ENCODE peak calls at places on chromosomes 13 and 19, in eight cellular contexts. E, Z, G, D, L, W, R and N are unnamed samples. For H3K4me1, the result is how much of the 10 kb centered on the place peaks cover.

GRCh38 chr13:36685912-36686311 is 12.1 kb downstream of the SERTM1 start:
- DNase-seq in E (no peak), Z (peak), G (no peak), D (peak), L (no peak), W (no peak), R (no peak), N (no peak)

GRCh38 chr13:102240110-102240509 is 161.7 kb downstream of the FGF14 start:
- DNase-seq in E (no peak), Z (no peak), G (no peak), D (no peak), L (no peak), W (no peak), R (no peak), N (no peak)

GRCh38 chr19:2249880-2250764 is 999 bp downstream of the AMH start:
- DNase-seq in E (peak), Z (no peak), G (peak), D (no peak), L (no peak), W (no peak), R (no peak), N (peak)

GRCh38 chr19:38499532-38499931 is 66.0 kb downstream of the RYR1 start:
- DNase-seq in E (no peak), Z (no peak), G (no peak), D (no peak), L (no peak), W (no peak), R (no peak), N (no peak)

GRCh38 chr19:2039959-2040646 is 10.9 kb downstream of the MKNK2 start:
- DNase-seq in E (no peak), Z (no peak), G (no peak), D (no peak), L (no peak), W (no peak), R (peak), N (peak)

GRCh38 chr13:28611654-28612131 is 47.2 kb upstream of the POMP start:
- DNase-seq in E (no peak), Z (peak), G (no peak), D (peak), L (no peak), W (no peak), R (no peak), N (no peak)

GRCh38 chr13:48647625-48648024 is 6.1 kb upstream of the CYSLTR2 start:
- DNase-seq in E (no peak), Z (no peak), G (no peak), D (no peak), L (no peak), W (peak), R (no peak), N (no peak)

GRCh38 chr19:28737526-28737925 is 475.4 kb downstream of the UQCRFS1 start:
- DNase-seq in E (no peak), Z (peak), G (no peak), D (no peak), L (no peak), W (no peak), R (no peak), N (no peak)

GRCh38 chr13:30615851-30616311 is 1.8 kb upstream of the USPL1 start:
- DNase-seq in E (no peak), Z (peak), G (no peak), D (peak), L (no peak), W (no peak), R (no peak), N (no peak)

GRCh38 chr19:11151181-11151580 is 4.4 kb downstream of the SPC24 start:
- DNase-seq in E (no peak), Z (no peak), G (no peak), D (no peak), L (no peak), W (no peak), R (no peak), N (no peak)

GRCh38 chr19:49926520-49926919 is 2.5 kb upstream of the ATF5 start:
- DNase-seq in E (no peak), Z (no peak), G (no peak), D (no peak), L (no peak), W (no peak), R (no peak), N (no peak)

GRCh38 chr19:41575998-41576397 is at the start of gene CEACAM21:
- DNase-seq in E (no peak), Z (no peak), G (no peak), D (no peak), L (peak), W (peak), R (no peak), N (no peak)

GRCh38 chr19:43636121-43636683 is 3.4 kb downstream of the CADM4 start:
- DNase-seq in E (peak), Z (no peak), G (no peak), D (peak), L (no peak), W (no peak), R (no peak), N (no peak)
- H3K4me3 ChIP-seq in E (peak), Z (no peak), G (no peak), D (no peak), L (no peak), W (no peak), R (no peak), N (no peak)

GRCh38 chr19:47002853-47003610 is 16.6 kb upstream of the NPAS1 start:
- DNase-seq in E (no peak), Z (no peak), G (no peak), D (no peak), L (no peak), W (no peak), R (no peak), N (no peak)
- H3K4me1 ChIP-seq in E (under half), Z (under half), G (under half), D (under half), L (under half), W (under half), R (under half), N (under half)

GRCh38 chr13:110330491-110331001 is 23.5 kb downstream of the COL4A2 start:
- DNase-seq in E (no peak), Z (peak), G (no peak), D (peak), L (no peak), W (no peak), R (peak), N (no peak)

GRCh38 chr13:110328509-110328908 is 21.4 kb downstream of the COL4A2 start:
- DNase-seq in E (no peak), Z (no peak), G (no peak), D (peak), L (no peak), W (no peak), R (no peak), N (no peak)

GRCh38 chr13:110327036-110327790 is 20.1 kb downstream of the COL4A2 start:
- DNase-seq in E (peak), Z (no peak), G (no peak), D (peak), L (no peak), W (no peak), R (peak), N (no peak)

GRCh38 chr13:110329798-110330461 is 22.8 kb downstream of the COL4A2 start:
- DNase-seq in E (no peak), Z (peak), G (no peak), D (peak), L (no peak), W (no peak), R (peak), N (no peak)

GRCh38 chr13:110329258-110329657 is 22.2 kb downstream of the COL4A2 start:
- DNase-seq in E (no peak), Z (no peak), G (no peak), D (peak), L (no peak), W (no peak), R (peak), N (no peak)
- H3K4me3 ChIP-seq in E (no peak), Z (no peak), G (no peak), D (no peak), L (no peak), W (no peak), R (peak), N (no peak)

GRCh38 chr13:40271931-40272775 is 394.3 kb downstream of the FOXO1 start:
- DNase-seq in E (no peak), Z (peak), G (no peak), D (peak), L (peak), W (peak), R (peak), N (no peak)

GRCh38 chr13:40269086-40269485 is 397.4 kb downstream of the FOXO1 start:
- DNase-seq in E (no peak), Z (peak), G (no peak), D (peak), L (no peak), W (no peak), R (no peak), N (no peak)

GRCh38 chr13:40273173-40274000 is 393.1 kb downstream of the FOXO1 start:
- DNase-seq in E (peak), Z (no peak), G (no peak), D (no peak), L (no peak), W (no peak), R (no peak), N (no peak)

GRCh38 chr13:40272776-40273139 is 393.7 kb downstream of the FOXO1 start:
- DNase-seq in E (no peak), Z (peak), G (no peak), D (peak), L (no peak), W (no peak), R (no peak), N (no peak)

DNA sequence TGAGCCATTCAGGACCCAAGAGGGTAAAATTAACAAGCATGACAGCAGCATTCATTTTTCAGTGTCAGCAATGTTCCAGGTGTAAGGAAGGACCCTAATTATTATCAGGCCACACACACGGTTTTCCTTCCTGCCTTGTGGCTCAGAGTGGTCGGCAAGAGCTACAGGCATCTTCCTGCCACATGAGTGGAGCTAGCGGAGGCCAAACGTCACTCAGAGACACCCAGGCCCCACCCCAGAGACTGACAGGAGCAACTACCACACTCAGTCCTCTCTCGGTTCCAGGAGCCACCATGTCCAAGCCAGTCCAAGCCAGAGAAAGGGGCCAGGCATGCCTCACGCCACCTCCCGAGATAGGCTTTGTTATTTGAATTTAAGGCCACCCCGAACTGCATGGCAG is 394.9 kb downstream of the FOXO1 start:
- DNase-seq in E (no peak), Z (no peak), G (no peak), D (no peak), L (no peak), W (peak), R (peak), N (no peak)
- H3K4me1 ChIP-seq in E (under half), Z (under half), G (under half), D (under half), L (under half), W (under half), R (under half), N (under half)

DNA sequence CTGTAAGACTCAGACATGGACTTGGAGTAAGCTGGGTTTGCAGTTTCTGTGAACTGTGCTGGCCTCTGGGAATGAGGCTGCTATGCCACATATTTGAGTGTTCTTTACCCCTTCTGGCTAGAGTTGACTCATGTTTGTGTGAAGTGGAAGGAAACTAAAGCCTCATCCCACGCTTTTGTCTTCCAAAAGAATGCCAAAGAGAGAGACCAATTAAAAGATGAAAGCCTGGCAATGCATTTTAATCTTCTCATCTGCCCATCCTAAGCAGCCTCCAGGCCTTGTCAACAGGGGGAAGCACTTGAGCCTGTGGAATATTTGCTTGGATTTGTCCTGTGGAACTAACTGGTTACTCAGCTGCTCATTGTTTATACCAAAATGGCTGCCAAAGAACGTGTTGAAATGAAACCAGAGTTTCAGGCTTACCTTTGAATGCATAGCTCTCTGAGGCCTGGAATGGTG is 49.1 kb downstream of the LMO7 start:
- DNase-seq in E (peak), Z (peak), G (no peak), D (peak), L (no peak), W (no peak), R (peak), N (no peak)
- H3K4me3 ChIP-seq in E (no peak), Z (no peak), G (no peak), D (no peak), L (no peak), W (no peak), R (no peak), N (no peak)

GRCh38 chr13:80348308-80348707 is 7.4 kb upstream of the SPRY2 start:
- DNase-seq in E (no peak), Z (no peak), G (no peak), D (no peak), L (no peak), W (no peak), R (no peak), N (no peak)
- H3K4me1 ChIP-seq in E (under half), Z (under half), G (under half), D (under half), L (under half), W (under half), R (under half), N (under half)